ENCODE peak calls at places on chromosomes 1 and 21, in eight cellular contexts. C, M, O, R, W, N, T and A are unnamed samples.

GRCh38 chr1:152871731-152872126 is 6.4 kb upstream of the SMCP start:
- DNase-seq in W (no peak), O (no peak), T (no peak), N (no peak), R (no peak), C (no peak), M (no peak), A (no peak)

GRCh38 chr1:58699011-58699762 is 675 bp downstream of the MYSM1 start:
- DNase-seq in M (no peak), C (no peak), O (no peak), T (no peak), W (no peak), N (no peak), R (no peak), A (no peak)

GRCh38 chr1:40861227-40862003 is 748 bp downstream of the CITED4 start:
- DNase-seq in N (peak), M (peak), R (no peak), T (peak), C (no peak), O (peak), W (no peak), A (no peak)

GRCh38 chr1:59703226-59703917 is 111.4 kb upstream of the HOOK1 start:
- DNase-seq in R (no peak), M (no peak), O (no peak), N (no peak), T (no peak), C (no peak), W (no peak), A (no peak)

GRCh38 chr1:71351438-71351837 is 270.6 kb upstream of the ZRANB2 start:
- DNase-seq in C (no peak), W (no peak), T (no peak), R (no peak), O (no peak), M (no peak), N (no peak), A (no peak)

GRCh38 chr21:37074546-37074945 is 1.5 kb downstream of the TTC3 start:
- DNase-seq in W (no peak), C (no peak), M (no peak), R (no peak), N (peak), O (no peak), T (no peak), A (no peak)

GRCh38 chr21:38761531-38761930 is 44.2 kb upstream of the ETS2 start:
- DNase-seq in C (no peak), T (no peak), M (no peak), O (no peak), N (no peak), R (no peak), W (no peak), A (no peak)

GRCh38 chr1:112937070-112937469 is 18.9 kb downstream of the SLC16A1 start:
- DNase-seq in N (no peak), R (no peak), O (no peak), T (no peak), W (no peak), C (no peak), M (no peak), A (no peak)

GRCh38 chr1:85200870-85201339 is at the start of gene SYDE2:
- DNase-seq in M (peak), W (peak), C (peak), T (peak), O (peak), N (peak), R (peak), A (peak)

GRCh38 chr1:223714849-223715709 is 2.7 kb downstream of the CAPN2 start:
- DNase-seq in C (no peak), T (peak), N (no peak), W (no peak), M (no peak), O (no peak), R (no peak), A (peak)

GRCh38 chr1:203280061-203280460 is 25.3 kb upstream of the BTG2 start:
- DNase-seq in R (no peak), N (no peak), W (no peak), T (no peak), O (no peak), C (no peak), M (no peak), A (no peak)

GRCh38 chr1:116988248-116988647 is 13.3 kb upstream of the CD101 start:
- DNase-seq in W (no peak), O (no peak), T (no peak), M (peak), C (no peak), N (no peak), R (no peak), A (no peak)

GRCh38 chr1:38018864-38019343 is 6.4 kb downstream of the UTP11 start:
- DNase-seq in T (no peak), N (no peak), W (no peak), R (no peak), O (no peak), M (no peak), C (no peak), A (no peak)

GRCh38 chr1:1212780-1213152 is 1.2 kb downstream of the TNFRSF4 start:
- DNase-seq in O (peak), C (no peak), M (peak), N (no peak), R (no peak), W (no peak), T (no peak), A (no peak)

GRCh38 chr1:179882253-179883039 is at the start of gene TOR1AIP1:
- DNase-seq in R (peak), T (peak), W (peak), O (peak), M (peak), N (peak), C (peak), A (peak)

GRCh38 chr1:4176841-4177240 is 276.8 kb upstream of the C1orf174 start:
- DNase-seq in O (no peak), W (no peak), N (no peak), M (no peak), R (no peak), T (no peak), C (no peak), A (no peak)

GRCh38 chr1:234969630-234970370 is 158.8 kb downstream of the TOMM20 start:
- DNase-seq in R (no peak), M (peak), C (no peak), N (peak), W (no peak), T (no peak), O (no peak), A (no peak)

GRCh38 chr1:207565546-207566468 is 69.8 kb downstream of the CR1 start:
- DNase-seq in T (no peak), M (no peak), N (no peak), C (no peak), R (no peak), O (peak), W (no peak), A (peak)

GRCh38 chr1:168751195-168751650 is 22.2 kb upstream of the DPT start:
- DNase-seq in N (no peak), T (no peak), M (no peak), W (no peak), R (no peak), C (no peak), O (no peak), A (no peak)

GRCh38 chr1:112713466-112714312 is 1.4 kb downstream of the PPM1J start:
- DNase-seq in N (no peak), R (no peak), O (no peak), C (no peak), M (no peak), T (peak), W (peak), A (no peak)

GRCh38 chr1:226548281-226549093 is at the start of gene STUM:
- DNase-seq in R (peak), N (no peak), M (peak), C (no peak), T (no peak), W (no peak), O (peak), A (no peak)

GRCh38 chr1:93703649-93704048 is 22.0 kb upstream of the BCAR3 start:
- DNase-seq in R (no peak), N (no peak), W (no peak), O (no peak), M (no peak), T (no peak), C (no peak), A (no peak)

GRCh38 chr21:45543371-45543709 is 1.1 kb upstream of the SLC19A1 start:
- DNase-seq in T (peak), C (no peak), M (peak), O (no peak), W (no peak), N (no peak), R (no peak), A (no peak)

GRCh38 chr1:160954158-160955104 is at the start of gene ITLN2:
- DNase-seq in M (no peak), R (peak), O (peak), T (no peak), N (no peak), W (peak), C (peak), A (peak)

GRCh38 chr1:226626577-226626956 is 78.0 kb downstream of the STUM start:
- DNase-seq in N (no peak), T (peak), C (peak), M (peak), W (peak), R (peak), O (peak), A (peak)

GRCh38 chr1:23916209-23917131 is 3.3 kb upstream of the CNR2 start:
- DNase-seq in O (peak), C (peak), N (no peak), R (peak), W (peak), T (peak), M (peak), A (peak)

GRCh38 chr1:42533101-42533863 is 70.2 kb downstream of the CCDC30 start:
- DNase-seq in M (no peak), O (no peak), N (no peak), C (no peak), T (no peak), R (no peak), W (no peak), A (no peak)

GRCh38 chr1:151653397-151653796 is 41.5 kb downstream of the SNX27 start:
- DNase-seq in M (no peak), R (no peak), T (no peak), O (no peak), W (no peak), C (no peak), N (no peak), A (no peak)

GRCh38 chr1:91801496-91802115 is 84.3 kb downstream of the TGFBR3 start:
- DNase-seq in O (no peak), N (no peak), C (no peak), T (no peak), M (no peak), W (no peak), R (no peak), A (no peak)

GRCh38 chr1:51520700-51521248 is 1.7 kb upstream of the EPS15 start:
- DNase-seq in W (no peak), T (no peak), O (no peak), N (no peak), M (no peak), C (no peak), R (no peak), A (no peak)

GRCh38 chr21:44304846-44305245 is 5.0 kb downstream of the PFKL start:
- DNase-seq in W (no peak), N (peak), M (no peak), R (peak), T (no peak), O (peak), C (peak), A (no peak)

GRCh38 chr1:234978397-234979291 is 150.0 kb downstream of the TOMM20 start:
- DNase-seq in R (no peak), T (peak), C (no peak), W (peak), M (no peak), N (no peak), O (peak), A (no peak)